ENCODE peak calls at places on chromosomes 6 and 20, in four cellular contexts. Y is occipital lobe, A is AG10803, E is HEK293T. F is an unnamed sample.
A peak's percentile ranks its signal among the peaks of the same experiment; 100 is the strongest.

GRCh38 chr20:31705191-31705590 is 17.5 kb downstream of the BCL2L1 start:
- DNase-seq in Y (no peak), A (no peak), E (no peak), F (no peak)

GRCh38 chr6:85004283-85005010 is 240.0 kb upstream of the TBX18 start:
- DNase-seq in A (peak; percentile 32), E (no peak), Y (no peak), F (no peak)

GRCh38 chr20:44324343-44324742 is 12.5 kb upstream of the R3HDML start:
- DNase-seq in Y (no peak), A (no peak), E (no peak), F (no peak)

GRCh38 chr20:51799586-51799985 is 2.7 kb downstream of the SALL4 start:
- DNase-seq in A (no peak), Y (no peak), E (no peak), F (no peak)

GRCh38 chr20:57013741-57014140 is 252.7 kb downstream of the BMP7 start:
- DNase-seq in E (peak; percentile 70), A (no peak), Y (no peak), F (no peak)

GRCh38 chr6:33192105-33192646 is at the start of gene COL11A2:
- DNase-seq in Y (no peak), A (no peak), E (no peak), F (no peak)

GRCh38 chr6:116439572-116439971 is 21.6 kb upstream of the CALHM6 start:
- DNase-seq in E (no peak), A (peak; percentile 49), Y (no peak), F (no peak)

GRCh38 chr20:18326990-18327389 is 38.7 kb downstream of the ZNF133 start:
- DNase-seq in A (no peak), Y (no peak), E (no peak), F (no peak)

GRCh38 chr20:478010-478948 is 15.9 kb upstream of the TBC1D20 start:
- DNase-seq in Y (no peak), A (peak; percentile 76), E (no peak), F (no peak)

GRCh38 chr20:57707320-57707719 is 2.5 kb downstream of the PMEPA1 start:
- DNase-seq in Y (no peak), E (no peak), A (no peak), F (no peak)

GRCh38 chr20:4853004-4853403 is 131.3 kb downstream of the PRND start:
- DNase-seq in E (no peak), Y (no peak), A (no peak), F (no peak)

GRCh38 chr6:82364087-82365010 is 732 bp downstream of the TPBG start:
- DNase-seq in Y (no peak), E (peak; percentile 62), A (peak; percentile 69), F (peak; percentile 75)

GRCh38 chr6:45072673-45073072 is 255.5 kb upstream of the RUNX2 start:
- DNase-seq in Y (no peak), E (no peak), A (no peak), F (no peak)

GRCh38 chr6:148448371-148449010 is 105.9 kb downstream of the SASH1 start:
- DNase-seq in Y (no peak), A (no peak), E (no peak), F (no peak)

GRCh38 chr6:56339524-56339923 is 92.1 kb upstream of the COL21A1 start:
- DNase-seq in E (no peak), Y (no peak), A (no peak), F (no peak)

GRCh38 chr6:149094934-149095341 is 222.6 kb upstream of the TAB2 start:
- DNase-seq in A (peak; percentile 44), E (no peak), Y (no peak), F (no peak)

GRCh38 chr6:37731888-37732287 is 34.2 kb upstream of the MDGA1 start:
- DNase-seq in E (no peak), Y (no peak), A (no peak), F (no peak)

GRCh38 chr20:1734269-1734858 is 76.8 kb upstream of the SIRPG start:
- DNase-seq in Y (peak; percentile 2), E (no peak), A (peak; percentile 20), F (no peak)

GRCh38 chr6:6293317-6293716 is 27.1 kb downstream of the F13A1 start:
- DNase-seq in Y (no peak), E (no peak), A (no peak), F (no peak)

GRCh38 chr20:22773326-22773725 is 189.0 kb upstream of the FOXA2 start:
- DNase-seq in Y (no peak), A (no peak), E (no peak), F (no peak)

GRCh38 chr6:11258260-11259237 is 26.1 kb upstream of the NEDD9 start:
- DNase-seq in A (peak; percentile 37), Y (no peak), E (no peak), F (peak; percentile 30)

GRCh38 chr6:113530769-113531168 is 326.4 kb upstream of the MARCKS start:
- DNase-seq in A (peak; percentile 53), Y (no peak), E (no peak), F (peak; percentile 21)

GRCh38 chr6:4188801-4189200 is 53.4 kb upstream of the ECI2 start:
- DNase-seq in A (no peak), E (no peak), Y (no peak), F (no peak)

GRCh38 chr6:106184629-106185028 is 98.5 kb downstream of the PRDM1 start:
- DNase-seq in Y (no peak), A (no peak), E (no peak), F (no peak)

GRCh38 chr6:130132286-130132701 is 90.5 kb downstream of the SAMD3 start:
- DNase-seq in E (no peak), A (no peak), Y (no peak), F (no peak)

GRCh38 chr6:158149641-158150040 is 18.4 kb downstream of the SERAC1 start:
- DNase-seq in E (no peak), A (peak; percentile 40), Y (no peak), F (no peak)

GRCh38 chr20:40279390-40279789 is 409.6 kb downstream of the MAFB start:
- DNase-seq in Y (no peak), A (peak; percentile 94), E (no peak), F (no peak)

GRCh38 chr6:43876602-43877001 is 106.6 kb downstream of the VEGFA start:
- DNase-seq in A (no peak), Y (no peak), E (no peak), F (no peak)

GRCh38 chr6:98002678-98003077 is 719.7 kb upstream of the MMS22L start:
- DNase-seq in A (no peak), E (no peak), Y (no peak), F (no peak)

GRCh38 chr6:40763001-40763400 is 175.8 kb upstream of the LRFN2 start:
- DNase-seq in A (no peak), E (no peak), Y (no peak), F (no peak)

GRCh38 chr6:53180678-53181077 is 32.0 kb upstream of the GCM1 start:
- DNase-seq in A (no peak), Y (no peak), E (no peak), F (no peak)

GRCh38 chr20:1632228-1632577 is 12.4 kb upstream of the SIRPB1 start:
- DNase-seq in Y (no peak), E (no peak), A (no peak), F (no peak)

GRCh38 chr6:154822947-154823558 is 89.8 kb downstream of the SCAF8 start:
- DNase-seq in E (no peak), Y (no peak), A (no peak), F (no peak)

GRCh38 chr20:61299088-61299487 is 47.0 kb downstream of the CDH4 start:
- DNase-seq in A (no peak), Y (no peak), E (no peak), F (no peak)

GRCh38 chr6:55449219-55449618 is 122.0 kb downstream of the GFRAL start:
- DNase-seq in Y (no peak), E (peak; percentile 13), A (no peak), F (no peak)

GRCh38 chr6:166253277-166254229 is 54.6 kb downstream of the PRR18 start:
- DNase-seq in E (no peak), Y (no peak), A (no peak), F (no peak)

F was measured in HuH-7.